ENCODE peak calls at places on chromosomes 4 and X, in eight cellular contexts. U, T, G, O, R, S, Z and L are unnamed samples.

GRCh38 chr4:159071178-159071968 is 31.5 kb upstream of the RAPGEF2 start:
- DNase-seq in U (peak), T (no peak), G (no peak), O (no peak), R (no peak), S (no peak), Z (no peak), L (no peak)

GRCh38 chr4:55397521-55398321 is 2.0 kb downstream of the TMEM165 start:
- DNase-seq in U (no peak), T (no peak), G (no peak), O (no peak), R (no peak), S (no peak), Z (peak), L (no peak)

GRCh38 chrX:16931371-16931770 is 15.1 kb upstream of the REPS2 start:
- DNase-seq in U (no peak), T (no peak), G (no peak), O (no peak), R (no peak), S (no peak), Z (peak), L (no peak)

GRCh38 chr4:102627831-102628523 is 126.8 kb downstream of the NFKB1 start:
- DNase-seq in U (no peak), T (peak), G (no peak), O (no peak), R (no peak), S (no peak), Z (peak), L (no peak)

GRCh38 chrX:124239324-124239723 is 93.1 kb upstream of the TEX13D start:
- DNase-seq in U (no peak), T (no peak), G (no peak), O (no peak), R (no peak), S (no peak), Z (no peak), L (no peak)

GRCh38 chr4:84680956-84681355 is 98.0 kb downstream of the CDS1 start:
- DNase-seq in U (no peak), T (no peak), G (no peak), O (no peak), R (no peak), S (no peak), Z (no peak), L (no peak)

GRCh38 chr4:3123201-3123671 is 48.8 kb downstream of the HTT start:
- DNase-seq in U (no peak), T (no peak), G (no peak), O (no peak), R (no peak), S (no peak), Z (no peak), L (no peak)

GRCh38 chr4:80539190-80539589 is 203.7 kb downstream of the CFAP299 start:
- DNase-seq in U (no peak), T (no peak), G (no peak), O (no peak), R (no peak), S (no peak), Z (no peak), L (no peak)

GRCh38 chr4:11011249-11011648 is 326.7 kb upstream of the CLNK start:
- DNase-seq in U (no peak), T (no peak), G (no peak), O (no peak), R (no peak), S (no peak), Z (no peak), L (no peak)

GRCh38 chr4:52195882-52196281 is 144.8 kb downstream of the SPATA18 start:
- DNase-seq in U (no peak), T (no peak), G (no peak), O (no peak), R (no peak), S (no peak), Z (no peak), L (no peak)

GRCh38 chr4:6366581-6366980 is 96.9 kb downstream of the WFS1 start:
- DNase-seq in U (no peak), T (no peak), G (no peak), O (no peak), R (no peak), S (no peak), Z (no peak), L (no peak)

GRCh38 chr4:67570537-67570936 is 12.0 kb downstream of the STAP1 start:
- DNase-seq in U (no peak), T (no peak), G (no peak), O (no peak), R (no peak), S (no peak), Z (no peak), L (no peak)

GRCh38 chrX:70592091-70592490 is 147.5 kb downstream of the DLG3 start:
- DNase-seq in U (no peak), T (peak), G (no peak), O (no peak), R (no peak), S (no peak), Z (no peak), L (no peak)
- TF ChIP-seq EP300 in U (no peak), T (no peak), G (no peak), O (no peak), R (no peak), S (no peak), Z (no peak), L (no peak)

GRCh38 chrX:52990848-52991247 is 32.5 kb upstream of the FAM156A start:
- DNase-seq in U (no peak), T (no peak), G (no peak), O (no peak), R (no peak), S (no peak), Z (no peak), L (no peak)

GRCh38 chrX:52995974-52996304 is 37.6 kb upstream of the FAM156A start:
- DNase-seq in U (no peak), T (no peak), G (no peak), O (no peak), R (no peak), S (no peak), Z (no peak), L (no peak)

GRCh38 chrX:53000447-53001208 is 42.3 kb upstream of the FAM156A start:
- DNase-seq in U (no peak), T (no peak), G (no peak), O (no peak), R (no peak), S (no peak), Z (no peak), L (no peak)

GRCh38 chrX:52995135-52995973 is 37.0 kb upstream of the FAM156A start:
- DNase-seq in U (peak), T (peak), G (peak), O (peak), R (peak), S (peak), Z (peak), L (peak)
- TF ChIP-seq POLR2A in U (no peak), T (peak), G (no peak), O (peak), R (no peak), S (no peak), Z (peak), L (peak)

GRCh38 chr4:76554630-76555029 is 119.6 kb downstream of the SHROOM3 start:
- DNase-seq in U (no peak), T (no peak), G (no peak), O (no peak), R (no peak), S (no peak), Z (no peak), L (no peak)

GRCh38 chr4:76562161-76562560 is 127.1 kb downstream of the SHROOM3 start:
- DNase-seq in U (no peak), T (no peak), G (no peak), O (no peak), R (no peak), S (no peak), Z (no peak), L (no peak)

GRCh38 chr4:76559236-76560071 is 124.4 kb downstream of the SHROOM3 start:
- DNase-seq in U (no peak), T (no peak), G (no peak), O (no peak), R (no peak), S (no peak), Z (no peak), L (no peak)

GRCh38 chr4:76562851-76563803 is 128.1 kb downstream of the SHROOM3 start:
- DNase-seq in U (peak), T (no peak), G (no peak), O (no peak), R (no peak), S (no peak), Z (no peak), L (no peak)

DNA sequence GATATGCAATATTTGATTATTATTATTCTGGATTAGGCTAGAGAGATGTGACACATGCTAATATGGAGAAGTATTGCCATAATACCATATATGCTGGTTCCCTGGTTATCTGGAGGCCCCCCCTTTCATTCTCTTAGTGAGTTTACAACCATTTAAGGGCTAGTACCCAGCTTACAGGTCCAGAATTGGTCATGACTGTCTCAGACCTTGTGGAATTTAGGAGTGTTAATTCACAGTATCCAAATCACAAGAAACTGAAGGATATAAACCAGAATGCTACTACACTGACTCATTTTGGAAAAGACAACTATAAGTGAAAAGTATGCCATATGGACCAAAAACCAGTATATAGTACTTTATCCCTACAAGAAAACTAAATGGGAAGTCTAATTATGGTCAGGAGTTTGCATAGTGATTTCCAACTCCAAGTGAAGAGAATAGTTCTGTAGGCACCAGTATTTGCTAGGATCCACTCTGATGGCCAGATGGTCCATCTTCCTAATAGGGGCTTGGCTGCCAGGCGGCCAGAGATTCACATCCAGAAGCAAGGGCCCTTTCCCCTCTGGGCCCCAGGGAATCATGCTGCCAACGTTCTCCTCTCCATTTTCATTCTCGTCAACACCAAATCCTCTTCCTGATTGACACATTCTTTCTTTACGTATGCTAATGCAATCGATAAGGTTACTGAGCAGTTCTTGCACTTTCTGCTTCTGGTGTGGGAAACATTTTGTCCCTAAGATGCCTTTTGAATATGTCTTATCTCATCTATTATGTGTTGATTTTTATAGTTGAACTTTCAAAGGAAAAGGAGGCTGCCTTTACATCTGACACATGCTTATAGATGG is 123.6 kb downstream of the SHROOM3 start:
- DNase-seq in U (no peak), T (no peak), G (no peak), O (no peak), R (no peak), S (no peak), Z (no peak), L (no peak)
- H3K4me3 ChIP-seq in U (no peak), T (no peak), G (no peak), O (no peak), R (no peak), S (no peak), Z (no peak), L (no peak)

DNA sequence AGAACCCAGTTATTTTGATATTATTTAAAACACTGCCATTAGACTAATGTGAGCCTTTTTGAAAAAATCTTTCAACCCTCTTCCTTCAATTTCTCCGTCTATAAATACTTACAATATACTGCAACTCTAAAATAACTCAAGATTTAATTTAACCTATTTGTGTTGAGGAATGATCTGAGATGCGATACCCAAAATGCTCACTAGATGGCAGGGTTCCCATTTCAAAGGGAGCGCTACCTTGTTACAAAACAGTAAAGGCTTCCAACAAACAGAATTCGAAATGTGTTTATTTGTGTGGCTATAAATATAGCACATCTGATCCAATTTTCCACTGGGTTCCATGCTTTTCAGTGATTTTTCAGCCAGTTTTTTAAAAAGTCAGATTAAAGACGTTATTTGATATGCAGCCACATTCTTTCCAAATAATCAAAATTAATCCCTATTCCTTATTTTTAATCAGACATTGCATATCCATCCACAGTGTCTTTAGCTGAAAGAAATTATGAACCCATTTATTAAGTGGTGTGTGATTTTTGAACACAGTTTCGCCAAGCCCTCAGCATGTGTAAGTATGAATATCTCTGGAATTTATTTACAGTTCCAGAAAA is 667.9 kb upstream of the LCORL start:
- DNase-seq in U (peak), T (peak), G (peak), O (peak), R (peak), S (peak), Z (peak), L (peak)
- TF ChIP-seq EP300 in U (no peak), T (no peak), G (no peak), O (no peak), R (no peak), S (no peak), Z (no peak), L (no peak)

GRCh38 chr4:113077611-113078010 is 28.2 kb downstream of the ANK2 start:
- DNase-seq in U (no peak), T (no peak), G (no peak), O (no peak), R (no peak), S (no peak), Z (no peak), L (no peak)
- TF ChIP-seq POLR2A in U (no peak), T (no peak), G (no peak), O (no peak), R (no peak), S (no peak), Z (no peak), L (no peak)

GRCh38 chr4:133574248-133574647 is 425.2 kb downstream of the PCDH10 start:
- DNase-seq in U (no peak), T (no peak), G (no peak), O (no peak), R (no peak), S (no peak), Z (no peak), L (no peak)
- H3K4me3 ChIP-seq in U (no peak), T (no peak), G (no peak), O (no peak), R (no peak), S (no peak), Z (no peak), L (no peak)

GRCh38 chrX:1025413-1025812 is 187.0 kb downstream of the CRLF2 start:
- DNase-seq in U (no peak), T (no peak), G (no peak), O (no peak), R (no peak), S (no peak), Z (no peak), L (no peak)
- TF ChIP-seq EP300 in U (no peak), T (no peak), G (no peak), O (no peak), R (no peak), S (no peak), Z (no peak), L (no peak)

GRCh38 chr4:110196871-110197420 is 1.5 kb downstream of the ELOVL6 start:
- DNase-seq in U (no peak), T (peak), G (peak), O (peak), R (peak), S (peak), Z (peak), L (peak)

GRCh38 chr4:110193822-110194761 is 4.3 kb downstream of the ELOVL6 start:
- DNase-seq in U (peak), T (peak), G (peak), O (peak), R (peak), S (peak), Z (peak), L (peak)

GRCh38 chr4:110195561-110196205 is 2.7 kb downstream of the ELOVL6 start:
- DNase-seq in U (no peak), T (peak), G (no peak), O (no peak), R (no peak), S (no peak), Z (peak), L (no peak)

GRCh38 chr4:110197421-110198398 is 705 bp downstream of the ELOVL6 start:
- DNase-seq in U (no peak), T (peak), G (peak), O (peak), R (no peak), S (peak), Z (peak), L (peak)

GRCh38 chr4:110196206-110196870 is 2.1 kb downstream of the ELOVL6 start:
- DNase-seq in U (peak), T (peak), G (peak), O (peak), R (peak), S (peak), Z (peak), L (peak)
- TF ChIP-seq POLR2A in U (peak), T (peak), G (peak), O (peak), R (no peak), S (peak), Z (peak), L (no peak)